ENCODE peak calls at places on chromosomes 2 and 18, in five cellular contexts. S, C, K, H and O are unnamed samples.

GRCh38 chr2:138949517-138949916 is 169.3 kb upstream of the NXPH2 start:
- DNase-seq in C (no peak), K (no peak), H (no peak), S (no peak), O (no peak)

GRCh38 chr18:13615432-13615861 is 110.9 kb downstream of the FAM210A start:
- DNase-seq in H (no peak), S (no peak), C (peak; percentile 5), K (no peak), O (no peak)

GRCh38 chr2:71482055-71482454 is 28.7 kb downstream of the DYSF start:
- DNase-seq in H (no peak), K (no peak), C (no peak), S (no peak), O (no peak)

GRCh38 chr2:207930747-207931146 is 94.6 kb downstream of the PLEKHM3 start:
- DNase-seq in K (no peak), C (no peak), S (no peak), H (no peak), O (no peak)

GRCh38 chr2:20350753-20351554 is at the start of gene PUM2:
- DNase-seq in H (peak; percentile 92), S (peak; percentile 33), K (peak; percentile 94), C (peak; percentile 97), O (peak; percentile 91)

GRCh38 chr2:20698916-20699613 is 32.1 kb downstream of the GDF7 start:
- DNase-seq in K (no peak), H (no peak), S (no peak), C (no peak), O (no peak)

GRCh38 chr2:209943776-209944175 is 58.7 kb upstream of the RPE start:
- DNase-seq in C (no peak), K (no peak), H (no peak), S (no peak), O (no peak)

GRCh38 chr18:11818486-11819203 is 32.6 kb upstream of the CHMP1B start:
- DNase-seq in H (no peak), C (no peak), K (no peak), S (no peak), O (no peak)

GRCh38 chr2:119083416-119083815 is 75.1 kb downstream of the C1QL2 start:
- DNase-seq in C (no peak), H (no peak), S (no peak), K (no peak), O (no peak)

DNA sequence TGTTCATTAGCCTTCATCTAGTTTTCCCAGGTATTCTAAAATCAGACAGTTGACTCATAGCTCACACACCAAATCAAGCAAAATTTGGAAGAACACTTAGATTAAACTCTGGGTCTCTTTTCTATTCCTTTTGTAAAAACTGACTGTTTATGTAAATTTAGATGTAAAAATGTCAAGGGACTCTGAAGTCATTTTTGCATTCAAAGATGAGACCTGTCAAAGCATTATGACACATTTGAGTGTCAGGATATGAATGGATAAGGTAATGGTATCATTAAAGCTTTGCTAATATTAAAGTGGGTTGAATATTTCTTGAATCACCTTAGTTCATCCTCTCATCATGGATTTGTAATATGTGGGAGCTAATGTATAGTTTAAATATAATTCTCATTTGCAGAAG is 348.1 kb upstream of the NRXN1 start:
- DNase-seq in H (no peak), C (no peak), S (no peak), K (no peak), O (no peak)
- TF ChIP-seq CTCF in H (no peak), C (no peak), S (no peak), K (no peak), O (no peak)

DNA sequence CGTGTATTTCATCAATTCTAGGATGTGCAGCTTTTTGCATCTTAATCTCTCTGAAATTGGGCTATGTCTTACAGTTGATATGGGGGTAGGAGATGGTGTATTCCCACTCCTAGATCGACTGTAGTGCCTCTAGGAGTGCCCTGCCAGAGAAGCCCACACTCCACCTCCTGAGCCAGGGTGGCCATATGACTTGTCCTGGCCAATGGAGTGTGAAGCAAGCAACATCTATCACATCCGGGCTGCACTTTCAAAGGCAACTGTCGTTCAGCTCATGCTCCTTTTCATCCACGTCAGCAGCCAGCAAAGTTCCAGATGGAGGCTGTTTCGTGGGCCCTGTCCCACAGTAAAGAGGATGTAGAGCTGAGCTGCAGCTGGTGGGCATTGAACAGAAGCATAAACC is 149.4 kb upstream of the SLC1A4 start:
- DNase-seq in H (no peak), S (no peak), C (no peak), K (peak; percentile 58), O (peak; percentile 63)
- TF ChIP-seq CTCF in H (no peak), S (no peak), C (no peak), K (no peak), O (no peak)

GRCh38 chr2:173589604-173590277 is 235.1 kb downstream of the CDCA7 start:
- DNase-seq in C (no peak), S (no peak), K (no peak), H (no peak), O (no peak)
- TF ChIP-seq CTCF in C (no peak), S (no peak), K (no peak), H (no peak), O (no peak)

GRCh38 chr2:234816056-234816455 is 135.8 kb upstream of the SH3BP4 start:
- DNase-seq in H (no peak), K (no peak), C (no peak), S (no peak), O (no peak)

GRCh38 chr2:234821946-234822470 is 129.8 kb upstream of the SH3BP4 start:
- DNase-seq in H (no peak), K (no peak), S (no peak), C (no peak), O (no peak)

GRCh38 chr2:234816491-234816890 is 135.3 kb upstream of the SH3BP4 start:
- DNase-seq in K (no peak), S (no peak), H (no peak), C (no peak), O (no peak)

GRCh38 chr2:234823196-234823876 is 128.5 kb upstream of the SH3BP4 start:
- DNase-seq in C (no peak), S (no peak), K (no peak), H (no peak), O (no peak)

DNA sequence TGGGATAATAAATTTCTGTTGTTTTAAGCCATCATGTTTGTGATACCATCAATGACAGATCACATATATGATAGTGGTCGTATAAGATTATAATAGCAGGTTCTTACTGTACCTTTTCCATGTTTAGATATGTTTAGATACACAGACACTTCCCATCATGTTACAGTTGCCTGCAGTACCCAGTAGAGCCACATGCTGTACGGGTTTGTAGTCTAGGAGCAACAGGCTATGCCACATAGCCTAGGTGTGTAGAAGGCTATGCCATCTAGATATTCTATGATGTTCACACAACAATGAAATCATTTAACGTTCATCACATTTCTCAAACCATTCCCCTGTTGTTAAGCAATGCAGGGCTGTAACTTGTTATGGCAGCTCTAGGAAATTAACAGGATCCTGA is 132.9 kb upstream of the SH3BP4 start:
- DNase-seq in H (no peak), K (no peak), S (no peak), C (no peak), O (no peak)
- TF ChIP-seq CTCF in H (no peak), K (peak; percentile 11), S (peak; percentile 3), C (peak; percentile 21), O (no peak)

DNA sequence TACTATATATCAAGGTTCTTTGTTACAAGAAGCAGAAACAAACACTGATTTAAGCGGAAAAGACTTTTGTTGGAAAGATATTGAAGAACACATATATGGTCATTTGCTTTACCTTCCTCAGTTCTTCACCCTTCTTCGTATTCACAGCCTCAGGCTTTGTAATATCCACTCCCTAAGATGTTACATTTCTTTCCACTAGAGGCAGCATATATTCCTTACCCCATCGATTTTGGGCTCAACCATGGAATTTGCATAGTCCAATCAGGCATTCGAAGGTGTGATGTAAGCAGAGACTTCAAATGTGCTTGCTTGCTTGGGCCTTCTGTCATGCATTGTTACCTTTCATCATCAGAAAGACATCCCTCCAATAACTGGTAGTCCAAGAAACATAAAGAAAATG is 287.4 kb downstream of the PID1 start:
- DNase-seq in K (no peak), C (no peak), H (no peak), S (no peak), O (no peak)
- TF ChIP-seq CTCF in K (no peak), C (no peak), H (no peak), S (no peak), O (no peak)

DNA sequence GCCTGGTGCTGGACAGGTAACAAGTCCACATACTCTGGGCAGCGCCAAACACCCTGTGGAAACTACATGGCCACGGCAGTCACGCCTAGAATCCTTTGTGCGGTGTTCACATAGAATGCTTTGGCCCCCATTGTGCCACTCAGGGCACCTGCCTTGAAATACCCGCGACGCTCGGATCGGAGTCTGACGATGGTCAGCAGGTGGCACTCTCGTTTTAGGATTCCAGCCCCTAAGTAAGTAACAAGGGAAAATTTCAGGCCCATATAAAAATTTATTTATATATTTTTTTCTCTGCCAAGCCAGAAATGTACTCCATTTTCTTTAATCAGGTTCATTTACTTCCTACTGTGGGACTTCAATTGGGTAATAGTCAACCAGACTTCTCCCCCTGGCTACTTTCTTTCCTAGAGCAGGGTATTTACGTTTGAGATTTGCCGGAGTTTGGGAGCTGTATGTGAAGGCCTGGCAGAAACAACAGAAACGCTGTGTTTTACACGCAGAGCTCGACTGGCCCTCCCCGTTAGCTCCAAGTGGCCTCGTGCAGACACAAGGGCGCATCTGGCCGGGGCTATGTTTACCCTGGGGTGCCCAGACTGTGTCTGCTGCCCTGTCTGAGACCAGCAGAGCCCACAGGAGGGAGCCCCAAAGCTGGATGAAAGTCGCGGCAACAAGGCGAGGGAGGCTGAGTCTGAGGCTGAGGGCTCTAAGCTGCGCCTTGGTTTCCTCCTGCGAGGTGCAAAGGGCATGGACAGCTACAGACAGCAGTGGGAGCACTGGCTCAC is 41.6 kb downstream of the LRRC30 start:
- DNase-seq in C (peak; percentile 81), H (peak; percentile 59), K (peak; percentile 65), S (no peak), O (no peak)
- TF ChIP-seq CTCF in C (peak; percentile 62), H (peak; percentile 65), K (peak; percentile 39), S (peak; percentile 46), O (peak; percentile 43)

DNA sequence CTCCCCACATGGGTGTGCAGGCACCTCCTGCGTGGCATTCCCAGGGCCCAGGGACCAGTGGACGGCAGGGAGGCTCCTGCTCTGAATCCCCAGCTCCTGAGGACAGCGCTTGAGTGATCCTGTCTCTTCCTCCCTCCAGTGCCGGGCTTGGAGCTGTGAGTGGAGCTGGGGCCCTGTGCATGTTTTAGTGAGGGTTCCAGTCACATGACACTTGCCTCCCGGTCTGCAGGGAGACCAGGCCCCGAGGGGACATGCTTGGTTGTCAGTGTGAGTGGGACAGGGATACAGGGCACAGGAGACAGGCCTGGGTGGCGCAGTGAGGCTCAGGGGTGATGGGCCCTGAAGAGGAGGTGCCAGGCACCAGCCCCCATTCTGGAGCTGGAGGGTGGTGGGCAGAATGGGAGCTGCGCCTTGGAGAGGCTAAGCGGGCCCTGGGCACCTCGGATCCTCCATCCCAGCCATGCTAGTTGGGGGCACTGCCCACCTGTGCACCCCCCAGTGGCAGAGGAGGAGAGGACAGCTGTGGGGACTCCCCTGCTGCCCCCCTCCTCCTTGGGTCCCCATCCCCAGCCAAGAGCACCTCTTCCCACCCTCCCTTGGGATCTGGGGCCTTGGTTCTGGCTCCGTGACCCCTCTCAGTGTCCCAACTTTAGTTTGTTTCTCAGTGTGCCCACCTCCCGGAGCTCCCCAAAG is 11.9 kb downstream of the ARHGEF4 start:
- DNase-seq in S (no peak), C (no peak), H (no peak), K (no peak), O (no peak)
- TF ChIP-seq CTCF in S (no peak), C (no peak), H (no peak), K (no peak), O (no peak)